ENCODE peak calls at places on chromosomes 13 and 19, in four cellular contexts. One of them, this sample, is unnamed.
A peak's percentile ranks its signal among the peaks of the same experiment; 100 is the strongest.

GRCh38 chr13:114027046-114027760 is 53.3 kb upstream of the C13orf46 start:
- DNase-seq in endothelial cell: no peak
- DNase-seq in foreskin keratinocyte: no peak
- DNase-seq in stimulated activated naive CD4-positive, alpha-beta T cell: no peak
- DNase-seq in this sample: no peak

GRCh38 chr13:52449323-52450011 is 967 bp downstream of the VPS36 start:
- DNase-seq in endothelial cell: no peak
- DNase-seq in foreskin keratinocyte: peak; percentile 22
- DNase-seq in stimulated activated naive CD4-positive, alpha-beta T cell: no peak
- DNase-seq in this sample: no peak

GRCh38 chr13:43374621-43375020 is 351.2 kb downstream of the DNAJC15 start:
- DNase-seq in endothelial cell: no peak
- DNase-seq in foreskin keratinocyte: no peak
- DNase-seq in stimulated activated naive CD4-positive, alpha-beta T cell: no peak
- DNase-seq in this sample: no peak

GRCh38 chr13:24208314-24208713 is 47.8 kb downstream of the SPATA13 start:
- DNase-seq in endothelial cell: no peak
- DNase-seq in foreskin keratinocyte: peak; percentile 67
- DNase-seq in stimulated activated naive CD4-positive, alpha-beta T cell: no peak
- DNase-seq in this sample: no peak

GRCh38 chr19:9644472-9644871 is 23.4 kb upstream of the ZNF561 start:
- DNase-seq in endothelial cell: no peak
- DNase-seq in foreskin keratinocyte: no peak
- DNase-seq in stimulated activated naive CD4-positive, alpha-beta T cell: no peak
- DNase-seq in this sample: no peak

GRCh38 chr19:5605362-5605761 is 17.2 kb downstream of the SAFB2 start:
- DNase-seq in endothelial cell: no peak
- DNase-seq in foreskin keratinocyte: no peak
- DNase-seq in stimulated activated naive CD4-positive, alpha-beta T cell: no peak
- DNase-seq in this sample: no peak

GRCh38 chr13:79581870-79582315 is 100.9 kb downstream of the NDFIP2 start:
- DNase-seq in endothelial cell: no peak
- DNase-seq in foreskin keratinocyte: peak; percentile 69
- DNase-seq in stimulated activated naive CD4-positive, alpha-beta T cell: no peak
- DNase-seq in this sample: no peak

GRCh38 chr19:6048808-6049405 is 61.4 kb downstream of the RFX2 start:
- DNase-seq in endothelial cell: peak; percentile 78
- DNase-seq in foreskin keratinocyte: peak; percentile 53
- DNase-seq in stimulated activated naive CD4-positive, alpha-beta T cell: peak; percentile 82
- DNase-seq in this sample: peak; percentile 68

GRCh38 chr19:53158119-53158656 is 665 bp downstream of the ZNF347 start:
- DNase-seq in endothelial cell: peak; percentile 42
- DNase-seq in foreskin keratinocyte: peak; percentile 32
- DNase-seq in stimulated activated naive CD4-positive, alpha-beta T cell: peak; percentile 28
- DNase-seq in this sample: peak; percentile 22

GRCh38 chr13:95784161-95784880 is 107.4 kb downstream of the DNAJC3 start:
- DNase-seq in endothelial cell: no peak
- DNase-seq in foreskin keratinocyte: peak; percentile 64
- DNase-seq in stimulated activated naive CD4-positive, alpha-beta T cell: no peak
- DNase-seq in this sample: no peak

GRCh38 chr13:92590503-92590908 is 636.1 kb upstream of the GPC6 start:
- DNase-seq in endothelial cell: no peak
- DNase-seq in foreskin keratinocyte: peak; percentile 43
- DNase-seq in stimulated activated naive CD4-positive, alpha-beta T cell: no peak
- DNase-seq in this sample: no peak

GRCh38 chr19:2072757-2073551 is 21.9 kb upstream of the MKNK2 start:
- DNase-seq in endothelial cell: no peak
- DNase-seq in foreskin keratinocyte: no peak
- DNase-seq in stimulated activated naive CD4-positive, alpha-beta T cell: no peak
- DNase-seq in this sample: no peak